ENCODE peak calls at places on chromosomes 13 and 19, in nine cellular contexts. M is SK-N-SH; U is bronchial epithelial cell; Z is sciatic nerve; O is cardiac fibroblast; D is sigmoid colon; S is activated effector memory CD4-positive, alpha-beta T cell treated with Interleukin-2 at 50 U/mL for 16 hours; F is stimulated activated CD8-positive, alpha-beta memory T cell treated with anti-CD3 and anti-CD28 coated beads, Interleukin-4, amount 100 ng/mL, for 1 hour; G is stimulated activated CD4-positive, alpha-beta T cell treated with anti-CD3 and anti-CD28 coated beads, Interleukin-4, amount 100 ng/mL, for 48 hours. V is an unnamed sample.

GRCh38 chr19:43488179-43488578 is 16.4 kb downstream of the PHLDB3 start:
- DNase-seq in Z (no peak), M (no peak), U (no peak), D (no peak), O (no peak), F (no peak), S (no peak), G (no peak), V (no peak)

GRCh38 chr19:29449371-29449770 is 76.4 kb upstream of the VSTM2B start:
- DNase-seq in S (no peak), D (no peak), Z (no peak), O (no peak), G (no peak), M (no peak), U (no peak), F (no peak), V (no peak)

GRCh38 chr13:43878897-43879322 is 630 bp downstream of the CCDC122 start:
- DNase-seq in Z (peak; percentile 85), S (no peak), M (no peak), F (no peak), O (peak; percentile 82), D (peak; percentile 88), G (peak; percentile 23), U (peak; percentile 46), V (peak; percentile 30)

GRCh38 chr13:93559718-93560117 is 333.1 kb downstream of the GPC6 start:
- DNase-seq in O (peak; percentile 69), M (no peak), D (no peak), Z (no peak), F (no peak), G (no peak), S (no peak), U (peak; percentile 93), V (no peak)

GRCh38 chr13:49791214-49791752 is 1.2 kb downstream of the KPNA3 start:
- DNase-seq in G (no peak), M (peak; percentile 26), Z (no peak), O (peak; percentile 41), D (no peak), U (peak; percentile 39), F (no peak), S (no peak), V (no peak)

GRCh38 chr13:44426461-44426860 is 52.8 kb downstream of the SERP2 start:
- DNase-seq in F (no peak), M (no peak), D (no peak), U (no peak), Z (no peak), G (no peak), S (no peak), O (no peak), V (no peak)

GRCh38 chr13:38566526-38566925 is 120.4 kb upstream of the FREM2 start:
- DNase-seq in D (no peak), M (peak; percentile 21), G (no peak), Z (no peak), U (no peak), O (no peak), F (no peak), S (no peak), V (no peak)

GRCh38 chr13:30696278-30697176 is 38.8 kb upstream of the ALOX5AP start:
- DNase-seq in F (no peak), O (no peak), U (no peak), M (no peak), D (no peak), G (no peak), Z (no peak), S (no peak), V (no peak)

GRCh38 chr19:49555600-49556411 is 24.6 kb downstream of the NOSIP start:
- DNase-seq in U (peak; percentile 27), D (peak; percentile 91), S (peak; percentile 57), Z (peak; percentile 84), F (no peak), O (peak; percentile 43), G (peak; percentile 73), M (peak; percentile 95), V (peak; percentile 14)

GRCh38 chr19:48186541-48186991 is 16.1 kb downstream of the ZSWIM9 start:
- DNase-seq in D (peak; percentile 33), G (no peak), F (no peak), S (no peak), O (no peak), M (no peak), U (no peak), Z (peak; percentile 27), V (no peak)

GRCh38 chr13:102930566-102930965 is 84.7 kb downstream of the ERCC5 start:
- DNase-seq in M (no peak), G (no peak), U (no peak), Z (no peak), S (no peak), F (no peak), D (no peak), O (no peak), V (no peak)

GRCh38 chr13:97109841-97110492 is 112.2 kb upstream of the MBNL2 start:
- DNase-seq in O (peak; percentile 91), F (peak; percentile 55), Z (peak; percentile 95), U (peak; percentile 89), D (peak; percentile 96), S (peak; percentile 73), G (peak; percentile 64), M (peak; percentile 91), V (peak; percentile 59)

GRCh38 chr13:30255696-30256095 is 51.7 kb downstream of the KATNAL1 start:
- DNase-seq in D (no peak), M (no peak), O (no peak), G (no peak), U (peak; percentile 13), Z (no peak), S (no peak), F (no peak), V (no peak)

GRCh38 chr13:97274782-97275252 is 52.7 kb downstream of the MBNL2 start:
- DNase-seq in S (no peak), O (peak; percentile 81), F (no peak), M (no peak), G (no peak), Z (no peak), U (peak; percentile 90), D (no peak), V (no peak)

GRCh38 chr13:76882431-76882830 is 3.8 kb downstream of the KCTD12 start:
- DNase-seq in D (no peak), S (no peak), O (peak; percentile 77), U (no peak), F (no peak), G (no peak), Z (no peak), M (no peak), V (no peak)

GRCh38 chr13:80572867-80573266 is 231.9 kb upstream of the SPRY2 start:
- DNase-seq in M (no peak), F (no peak), D (no peak), U (no peak), Z (no peak), G (no peak), O (no peak), S (no peak), V (no peak)

GRCh38 chr13:81987677-81988357 is 1646.9 kb upstream of the SPRY2 start:
- DNase-seq in S (no peak), G (no peak), Z (no peak), M (no peak), O (no peak), D (no peak), U (no peak), F (no peak), V (no peak)

GRCh38 chr13:95882121-95882520 is 171.1 kb downstream of the UGGT2 start:
- DNase-seq in D (no peak), S (no peak), M (no peak), F (no peak), Z (no peak), G (no peak), O (no peak), U (peak; percentile 17), V (no peak)

GRCh38 chr13:86002921-86003488 is 203.8 kb upstream of the SLITRK6 start:
- DNase-seq in D (no peak), M (no peak), U (no peak), S (no peak), G (no peak), Z (no peak), F (no peak), O (no peak), V (no peak)

GRCh38 chr19:1453525-1454371 is 3.8 kb downstream of the APC2 start:
- DNase-seq in D (no peak), U (peak; percentile 17), Z (peak; percentile 82), M (peak; percentile 75), O (peak; percentile 38), G (no peak), F (no peak), S (no peak), V (no peak)

GRCh38 chr13:32080328-32080744 is 48.8 kb downstream of the FRY start:
- DNase-seq in F (no peak), Z (no peak), G (no peak), O (no peak), D (no peak), S (no peak), U (no peak), M (no peak), V (no peak)

V was measured in NCI-H460.